ENCODE peak calls at places on chromosomes 16 and 17, in seven cellular contexts. Q is GM20000, T is stomach, H is PC-3, F is fibroblast of lung, K is esophagus squamous epithelium, I is mucosa of descending colon. E is an unnamed sample.

GRCh38 chr16:31513126-31513525 is 4.9 kb upstream of the RUSF1 start:
- DNase-seq in I (no peak), T (no peak), K (no peak), Q (no peak), F (peak), H (peak), E (no peak)

GRCh38 chr16:50747206-50747956 is 5.5 kb downstream of the CYLD start:
- DNase-seq in T (no peak), K (no peak), H (peak), Q (peak), F (peak), I (no peak), E (no peak)

GRCh38 chr16:1614226-1615102 is 2.3 kb downstream of the CRAMP1 start:
- DNase-seq in K (no peak), Q (peak), I (peak), H (peak), T (peak), F (peak), E (peak)

GRCh38 chr17:73186283-73186682 is 6.6 kb upstream of the COG1 start:
- DNase-seq in I (no peak), T (no peak), Q (no peak), H (no peak), F (no peak), K (no peak), E (no peak)

GRCh38 chr16:11004957-11005610 is 60.7 kb downstream of the CLEC16A start:
- DNase-seq in K (no peak), F (peak), Q (no peak), I (no peak), T (no peak), H (peak), E (peak)

GRCh38 chr16:74465281-74465680 is 44.0 kb upstream of the CLEC18B start:
- DNase-seq in T (no peak), H (no peak), F (no peak), I (no peak), Q (no peak), K (no peak), E (no peak)

GRCh38 chr16:68909099-68909733 is 65.9 kb downstream of the TANGO6 start:
- DNase-seq in K (no peak), H (no peak), I (no peak), F (peak), T (no peak), Q (no peak), E (no peak)

GRCh38 chr17:4948166-4948996 is at the start of gene PFN1:
- DNase-seq in F (peak), K (peak), T (peak), Q (peak), H (peak), I (peak), E (peak)

GRCh38 chr16:81615833-81616232 is 163.3 kb upstream of the PLCG2 start:
- DNase-seq in H (no peak), K (no peak), F (no peak), I (no peak), Q (no peak), T (no peak), E (no peak)

GRCh38 chr17:79425686-79426085 is 185.2 kb downstream of the RBFOX3 start:
- DNase-seq in Q (no peak), F (no peak), K (no peak), T (no peak), I (no peak), H (no peak), E (no peak)

GRCh38 chr16:67372664-67373063 is 20.6 kb downstream of the TPPP3 start:
- DNase-seq in F (peak), I (no peak), T (no peak), K (no peak), H (peak), Q (no peak), E (no peak)

GRCh38 chr16:56933266-56933619 is 1.3 kb downstream of the HERPUD1 start:
- DNase-seq in K (no peak), Q (no peak), T (no peak), H (no peak), I (no peak), F (no peak), E (no peak)

GRCh38 chr17:2837147-2837561 is 40.9 kb downstream of the RAP1GAP2 start:
- DNase-seq in F (no peak), T (no peak), Q (peak), K (no peak), H (no peak), I (no peak), E (no peak)

GRCh38 chr17:37121616-37122015 is 172.9 kb downstream of the AATF start:
- DNase-seq in K (no peak), H (no peak), F (no peak), Q (no peak), T (no peak), I (no peak), E (no peak)

GRCh38 chr17:81858170-81858966 is 2.0 kb downstream of the P4HB start:
- DNase-seq in F (no peak), K (no peak), I (no peak), H (peak), Q (no peak), T (no peak), E (no peak)

GRCh38 chr17:51263001-51263400 is 2.7 kb downstream of the UTP18 start:
- DNase-seq in T (no peak), Q (no peak), H (no peak), F (no peak), I (no peak), K (no peak), E (no peak)

DNA sequence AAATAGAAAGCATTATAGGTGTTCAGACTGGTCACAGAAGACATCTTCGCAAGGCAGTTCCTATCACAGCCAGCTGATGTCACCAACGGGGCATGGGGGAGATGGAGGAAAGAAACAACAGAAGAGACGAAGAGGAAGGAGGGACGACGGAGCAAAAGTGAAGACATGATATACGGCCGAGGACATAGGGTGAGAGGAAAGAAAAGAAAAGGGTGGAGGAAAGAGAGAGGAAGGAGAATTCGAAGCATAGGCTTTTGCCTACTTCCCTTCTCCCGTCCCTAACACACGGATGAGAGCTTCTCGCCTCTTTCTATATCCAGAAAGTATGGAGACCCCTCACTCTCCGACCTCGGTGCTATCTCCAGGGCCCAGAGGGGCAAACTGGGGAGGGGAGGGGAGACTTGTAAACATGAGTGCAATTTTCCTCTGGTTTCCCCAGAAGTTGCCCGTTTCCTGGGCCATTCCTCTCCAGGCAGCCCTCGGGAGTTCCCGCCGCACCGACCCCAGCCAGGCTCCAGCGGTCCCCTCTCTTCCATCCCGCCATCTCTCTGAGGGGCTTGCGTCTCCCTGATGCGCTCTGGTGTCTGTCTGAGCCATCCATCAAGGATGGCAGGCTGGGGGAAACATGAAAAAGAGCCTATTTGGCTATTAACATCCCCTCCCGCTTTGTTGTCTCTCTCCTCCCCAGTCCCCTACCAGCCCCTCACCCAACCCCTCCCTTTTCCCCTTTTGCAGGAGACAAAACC is 26.0 kb downstream of the COPZ2 start:
- DNase-seq in T (peak), K (no peak), F (peak), Q (peak), H (peak), I (peak), E (peak)
- TF ChIP-seq CTCF in T (no peak), K (peak), F (peak), Q (peak), H (peak), I (peak), E (peak)

GRCh38 chr17:65417406-65418221 is 143.8 kb downstream of the AXIN2 start:
- DNase-seq in F (peak), K (no peak), H (no peak), T (no peak), I (no peak), Q (no peak), E (no peak)

GRCh38 chr17:65415991-65416390 is 145.5 kb downstream of the AXIN2 start:
- DNase-seq in F (no peak), H (no peak), T (no peak), Q (no peak), I (peak), K (no peak), E (no peak)

GRCh38 chr17:65413390-65413789 is 148.1 kb downstream of the AXIN2 start:
- DNase-seq in H (no peak), T (no peak), F (no peak), Q (no peak), K (no peak), I (peak), E (no peak)

GRCh38 chr17:65423346-65424140 is 137.9 kb downstream of the AXIN2 start:
- DNase-seq in K (no peak), I (no peak), Q (no peak), H (no peak), F (no peak), T (no peak), E (no peak)

DNA sequence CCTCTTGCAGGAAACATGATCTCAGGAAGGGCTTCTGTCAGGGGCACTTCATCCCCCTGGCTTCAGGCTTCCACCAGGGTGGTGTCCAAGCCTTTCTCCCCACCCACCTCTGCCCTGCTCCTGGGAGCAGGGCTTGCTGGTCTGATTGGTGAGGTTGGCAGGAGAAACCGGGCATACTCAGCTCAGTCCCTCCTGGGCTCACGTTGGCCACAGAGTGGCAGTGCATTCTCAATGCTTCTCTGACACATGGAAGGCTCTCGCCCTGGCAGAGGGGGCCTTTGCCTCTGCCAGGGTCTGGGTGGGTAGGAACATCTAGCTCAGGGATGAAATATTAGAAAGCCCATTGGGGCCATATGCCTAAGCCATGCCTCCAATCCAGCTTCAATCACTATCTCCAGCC is 142.8 kb downstream of the AXIN2 start:
- DNase-seq in K (no peak), I (peak), Q (no peak), T (no peak), H (peak), F (no peak), E (peak)
- TF ChIP-seq CTCF in K (no peak), I (no peak), Q (no peak), T (no peak), H (peak), F (no peak), E (no peak)

GRCh38 chr16:83793179-83793578 is 14.6 kb upstream of the HSBP1 start:
- DNase-seq in F (no peak), T (no peak), I (no peak), K (no peak), H (peak), Q (no peak), E (no peak)
- TF ChIP-seq CTCF in F (no peak), T (no peak), I (no peak), K (no peak), H (peak), Q (no peak), E (no peak)

GRCh38 chr16:72821551-72821950 is 226.4 kb downstream of the ZFHX3 start:
- DNase-seq in T (no peak), I (no peak), Q (no peak), H (no peak), K (no peak), F (no peak), E (no peak)

GRCh38 chr16:72819345-72819744 is 228.6 kb downstream of the ZFHX3 start:
- DNase-seq in F (peak), K (no peak), H (peak), T (no peak), Q (no peak), I (no peak), E (no peak)

GRCh38 chr16:72815348-72816318 is 232.3 kb downstream of the ZFHX3 start:
- DNase-seq in I (no peak), F (peak), T (no peak), H (no peak), Q (no peak), K (no peak), E (no peak)

GRCh38 chr16:72814226-72814625 is 233.7 kb downstream of the ZFHX3 start:
- DNase-seq in F (no peak), Q (no peak), I (no peak), H (no peak), T (no peak), K (no peak), E (no peak)

DNA sequence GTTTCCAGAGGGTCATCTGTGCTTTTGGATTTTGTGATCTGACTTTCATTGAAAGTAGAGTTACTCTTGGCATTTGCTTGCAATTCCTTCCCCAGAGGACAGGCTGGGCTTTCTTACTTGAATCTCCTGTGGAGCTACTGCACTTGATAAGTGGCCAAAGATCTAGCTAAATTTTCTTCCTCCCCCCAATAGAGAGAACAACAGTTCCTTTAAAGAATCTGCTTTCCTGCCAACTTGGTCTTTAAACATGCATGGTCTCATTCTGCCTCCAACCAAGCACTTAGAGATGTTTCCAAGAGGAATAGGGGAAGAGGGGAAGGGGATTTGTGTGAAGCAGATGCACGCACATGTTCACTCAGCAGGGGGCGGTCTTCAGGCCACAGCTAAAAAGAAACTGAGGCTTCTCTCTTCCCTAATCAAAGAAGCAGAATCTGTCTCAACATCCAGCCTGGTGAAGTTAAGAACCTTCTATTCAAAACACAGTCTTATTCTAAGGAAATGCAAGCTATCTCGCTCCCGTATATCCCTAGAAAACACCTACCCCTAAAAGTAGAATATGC is 229.6 kb downstream of the ZFHX3 start:
- DNase-seq in T (no peak), Q (no peak), I (no peak), F (no peak), K (no peak), H (no peak), E (no peak)
- TF ChIP-seq CTCF in T (no peak), Q (peak), I (no peak), F (peak), K (no peak), H (peak), E (no peak)

GRCh38 chr17:1058423-1059130 is 61.6 kb downstream of the TIMM22 start:
- DNase-seq in I (peak), K (no peak), H (peak), T (peak), Q (no peak), F (peak), E (no peak)
- TF ChIP-seq CTCF in I (peak), K (peak), H (peak), T (peak), Q (peak), F (peak), E (peak)

DNA sequence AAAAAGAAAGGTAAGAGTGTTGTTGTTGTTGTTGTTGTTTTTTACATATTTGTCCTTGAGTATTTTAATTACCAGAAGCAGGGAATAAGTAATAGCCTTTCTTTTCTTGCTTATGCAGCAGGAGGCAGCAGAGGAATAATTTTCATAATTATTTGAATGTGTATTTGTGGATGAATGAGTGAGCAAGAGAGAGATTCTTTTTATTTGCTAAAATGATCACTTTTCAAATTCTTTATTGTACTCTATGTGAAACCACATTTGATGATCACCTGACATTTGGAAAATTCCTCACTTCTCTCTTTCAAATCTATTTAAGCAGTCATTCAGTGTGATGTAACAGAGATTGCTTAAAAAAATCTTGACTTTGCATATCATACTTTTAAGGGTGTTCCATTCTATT is 223.6 kb downstream of the BCAS3 start:
- DNase-seq in F (peak), T (no peak), Q (no peak), I (no peak), H (peak), K (no peak), E (no peak)
- TF ChIP-seq CTCF in F (no peak), T (no peak), Q (no peak), I (no peak), H (peak), K (no peak), E (no peak)

DNA sequence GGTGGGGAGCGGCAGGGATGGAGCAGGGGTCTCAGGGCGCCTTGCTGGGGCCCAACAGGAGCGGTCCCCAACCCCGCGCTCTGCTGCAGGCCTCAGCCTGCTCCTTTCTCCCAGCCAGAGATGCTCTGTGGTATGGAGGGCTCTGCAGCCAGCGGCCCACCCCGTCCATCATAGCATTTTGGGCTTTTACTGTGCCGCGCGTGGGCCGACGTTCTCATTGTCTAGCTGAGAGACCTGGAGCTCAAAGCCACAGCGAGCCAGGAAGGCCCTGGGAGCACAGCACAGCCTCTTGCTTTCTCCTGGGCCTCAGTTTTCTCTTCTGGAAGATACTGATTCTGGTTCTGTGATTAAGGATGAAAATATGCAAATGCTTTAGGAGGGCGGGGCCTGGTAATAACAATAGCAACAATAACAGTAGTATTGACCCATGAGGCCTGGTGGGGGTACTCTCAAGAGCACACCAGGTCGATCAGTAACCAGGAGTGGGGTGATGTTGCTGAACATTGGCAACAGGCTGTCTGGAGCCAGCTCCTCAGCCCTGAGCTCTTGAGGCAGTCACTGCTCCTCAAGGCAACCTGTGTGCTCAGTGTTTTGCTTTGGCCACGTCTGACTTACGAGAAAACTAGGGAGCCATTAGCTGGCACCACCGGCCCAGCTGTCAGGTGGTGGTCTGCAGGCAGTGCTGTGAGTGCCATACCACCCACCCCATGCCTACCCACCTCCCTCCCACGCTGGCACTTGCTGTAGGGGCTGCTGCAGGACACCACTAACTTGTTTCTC is 1.1 kb upstream of the RASD1 start:
- DNase-seq in T (no peak), F (no peak), K (no peak), H (no peak), I (no peak), Q (no peak), E (no peak)
- TF ChIP-seq CTCF in T (no peak), F (no peak), K (no peak), H (peak), I (no peak), Q (no peak), E (no peak)

GRCh38 chr17:69335018-69335417 is 8.1 kb upstream of the ABCA5 start:
- DNase-seq in H (peak), Q (peak), I (no peak), K (no peak), F (peak), T (no peak), E (no peak)
- TF ChIP-seq CTCF in H (peak), Q (no peak), I (peak), K (peak), F (peak), T (peak), E (peak)